ENCODE peak calls at places on chromosomes 5 and 9, in six cellular contexts. X, N, Y, A, G and Q are unnamed samples.

GRCh38 chr5:9622891-9623547 is 7.1 kb downstream of the TAS2R1 start:
- DNase-seq in X (no peak), G (no peak), N (no peak), A (peak), Y (no peak), Q (no peak)

GRCh38 chr5:60597570-60597969 is 102.4 kb downstream of the DEPDC1B start:
- DNase-seq in G (no peak), Y (no peak), N (no peak), X (no peak), A (no peak), Q (no peak)

GRCh38 chr9:73411494-73411893 is 259.8 kb downstream of the ANXA1 start:
- DNase-seq in Y (no peak), A (no peak), X (no peak), G (no peak), N (no peak), Q (no peak)

GRCh38 chr9:13513710-13514444 is 234.4 kb upstream of the MPDZ start:
- DNase-seq in Y (no peak), A (no peak), N (no peak), G (no peak), X (no peak), Q (no peak)

GRCh38 chr9:128554155-128554862 is 1.9 kb downstream of the SPTAN1 start:
- DNase-seq in X (no peak), Y (no peak), G (no peak), A (peak), N (peak), Q (peak)

GRCh38 chr5:38642194-38642987 is 85.9 kb upstream of the LIFR start:
- DNase-seq in Y (no peak), N (no peak), G (no peak), A (no peak), X (no peak), Q (no peak)

GRCh38 chr5:153883829-153884228 is 154.9 kb downstream of the FAM114A2 start:
- DNase-seq in N (no peak), G (no peak), Y (no peak), A (peak), X (no peak), Q (no peak)

GRCh38 chr5:73673161-73673591 is 47.2 kb downstream of the ARHGEF28 start:
- DNase-seq in N (no peak), G (no peak), X (no peak), A (peak), Y (no peak), Q (no peak)

GRCh38 chr5:65305913-65306312 is 175.8 kb downstream of the ADAMTS6 start:
- DNase-seq in X (no peak), A (peak), N (no peak), Y (no peak), G (no peak), Q (no peak)

GRCh38 chr5:160327829-160328228 is 15.5 kb upstream of the CCNJL start:
- DNase-seq in N (no peak), Y (no peak), A (no peak), G (no peak), X (no peak), Q (no peak)

GRCh38 chr9:27247756-27248155 is 49.2 kb downstream of the EQTN start:
- DNase-seq in A (peak), X (no peak), Y (no peak), G (no peak), N (peak), Q (no peak)

GRCh38 chr9:129500166-129500862 is 120.6 kb downstream of the C9orf50 start:
- DNase-seq in G (no peak), Y (no peak), X (no peak), A (no peak), N (no peak), Q (peak)

GRCh38 chr5:135526924-135527323 is 8.8 kb downstream of the NEUROG1 start:
- DNase-seq in G (no peak), A (no peak), N (no peak), X (no peak), Y (no peak), Q (no peak)

GRCh38 chr5:7763621-7764072 is 87.3 kb downstream of the CFAP90 start:
- DNase-seq in G (no peak), Y (no peak), A (no peak), N (no peak), X (no peak), Q (no peak)

GRCh38 chr5:128877476-128877875 is 87.8 kb upstream of the SLC27A6 start:
- DNase-seq in X (no peak), A (no peak), Y (no peak), N (no peak), G (no peak), Q (no peak)

GRCh38 chr5:14351086-14351661 is 208.0 kb downstream of the TRIO start:
- DNase-seq in A (no peak), Y (no peak), X (no peak), G (no peak), N (no peak), Q (no peak)

GRCh38 chr9:92745236-92745790 is 19.3 kb downstream of the BICD2 start:
- DNase-seq in Y (no peak), N (no peak), A (no peak), G (no peak), X (no peak), Q (no peak)

DNA sequence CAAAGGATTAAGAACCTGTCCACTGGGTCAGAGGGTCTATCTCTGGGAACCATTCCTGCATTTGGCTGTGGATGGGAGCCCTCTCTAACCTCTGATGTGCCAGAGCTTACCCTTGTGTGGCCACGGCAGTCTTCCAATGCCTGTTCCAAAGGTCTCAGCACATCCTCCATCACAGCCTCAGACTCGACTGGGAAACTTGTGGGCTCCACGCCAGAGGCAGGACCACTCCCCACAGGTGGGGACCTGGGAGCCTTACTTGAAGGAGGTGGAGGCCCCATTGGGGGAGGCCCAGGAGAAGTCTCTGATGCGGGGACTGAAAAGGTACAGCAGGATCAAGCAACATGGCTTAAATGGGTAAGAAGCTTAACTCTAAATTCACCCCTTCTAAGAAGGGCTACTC is 4.4 kb downstream of the EIF4EBP3 start:
- DNase-seq in A (no peak), X (no peak), N (no peak), G (no peak), Y (no peak), Q (no peak)
- H3K27ac ChIP-seq in A (no peak), X (no peak), N (no peak), G (no peak), Y (no peak), Q (no peak)

DNA sequence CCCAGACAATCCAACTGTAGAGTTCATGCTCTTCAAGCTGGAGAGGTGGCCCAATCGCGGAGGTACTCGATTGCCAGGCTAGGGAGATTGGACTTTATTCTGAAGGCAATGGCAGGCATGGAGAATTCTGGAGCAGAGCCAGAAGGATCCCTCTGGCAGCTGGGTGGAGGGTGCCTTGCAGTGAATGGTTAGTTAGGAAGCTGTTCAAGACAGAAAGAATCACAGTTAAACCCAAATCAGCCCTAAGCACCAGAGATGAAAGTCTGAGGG is 182.4 kb downstream of the RGS3 start:
- DNase-seq in G (no peak), N (no peak), Y (no peak), A (no peak), X (no peak), Q (no peak)
- H3K27ac ChIP-seq in G (no peak), N (no peak), Y (no peak), A (no peak), X (no peak), Q (no peak)

GRCh38 chr9:18173923-18174322 is 300.0 kb upstream of the ADAMTSL1 start:
- DNase-seq in X (no peak), A (no peak), G (no peak), Y (no peak), N (no peak), Q (no peak)
- H3K27ac ChIP-seq in X (no peak), A (no peak), G (no peak), Y (no peak), N (no peak), Q (no peak)

DNA sequence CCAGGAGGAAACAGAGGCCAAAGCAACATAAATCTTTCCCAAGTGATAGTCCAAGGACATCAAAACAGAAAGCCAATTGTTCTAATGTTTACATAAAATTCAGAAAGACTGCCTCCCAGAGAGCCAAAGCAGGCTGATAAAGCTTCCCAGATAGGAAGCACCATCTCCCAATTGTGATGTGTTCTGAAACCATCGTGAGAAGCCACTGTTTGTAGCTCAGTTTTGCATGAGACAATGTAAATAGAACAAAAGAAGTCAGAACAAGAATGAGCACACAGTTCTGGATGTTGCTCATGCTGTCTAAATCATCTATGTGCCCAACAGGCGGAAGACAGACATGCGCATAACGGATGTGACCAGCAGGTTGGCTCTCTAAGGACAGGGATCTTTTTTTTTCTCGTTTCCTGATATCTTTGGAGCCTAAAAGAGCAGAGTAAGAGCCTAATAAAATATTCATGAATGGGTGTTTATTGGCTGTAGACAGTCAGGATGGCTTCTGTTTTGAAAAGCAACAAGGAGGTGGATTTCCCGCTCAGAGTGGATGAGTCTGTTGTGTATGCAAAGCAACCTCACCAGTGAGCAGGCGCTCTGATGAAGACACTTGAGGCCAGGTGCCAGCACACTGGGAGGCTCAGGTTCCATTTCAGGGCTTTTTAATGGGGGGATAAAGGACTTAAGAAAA is 113.6 kb downstream of the GNA14 start:
- DNase-seq in X (no peak), Y (no peak), A (no peak), G (no peak), N (peak), Q (no peak)
- H3K27ac ChIP-seq in X (no peak), Y (no peak), A (no peak), G (no peak), N (peak), Q (no peak)